ENCODE peak calls at places on chromosome 2, in seven cellular contexts. Q is LHCN-M2; W is OCI-LY7; T is HuH-7; I is activated CD4-positive, alpha-beta T cell treated with anti-CD3 and anti-CD28 coated beads, Interleukin-2, amount 10 ng/mL, durations not matched to agents 7 days and 5 days; M is head of caudate nucleus; U is GM12865. B is an unnamed sample.

GRCh38 chr2:9197916-9198315 is 8.7 kb upstream of the ASAP2 start:
- DNase-seq in Q (no peak), W (no peak), T (no peak), I (no peak), M (no peak), U (no peak), B (no peak)

GRCh38 chr2:143629344-143629743 is 500.1 kb downstream of the ARHGAP15 start:
- DNase-seq in Q (peak), W (no peak), T (peak), I (no peak), M (no peak), U (no peak), B (no peak)

GRCh38 chr2:33532966-33533365 is 56.5 kb downstream of the RASGRP3 start:
- DNase-seq in Q (no peak), W (no peak), T (no peak), I (no peak), M (no peak), U (no peak), B (no peak)

GRCh38 chr2:194822657-194823056 is 834.4 kb upstream of the SLC39A10 start:
- DNase-seq in Q (no peak), W (no peak), T (no peak), I (no peak), M (no peak), U (no peak), B (no peak)

GRCh38 chr2:38075436-38076249 is at the start of gene CYP1B1:
- DNase-seq in Q (no peak), W (no peak), T (no peak), I (peak), M (no peak), U (no peak), B (no peak)

GRCh38 chr2:73087311-73087710 is 15.8 kb upstream of the SFXN5 start:
- DNase-seq in Q (no peak), W (no peak), T (no peak), I (no peak), M (no peak), U (no peak), B (no peak)

GRCh38 chr2:216294305-216294704 is 78.0 kb downstream of the MARCHF4 start:
- DNase-seq in Q (no peak), W (no peak), T (no peak), I (no peak), M (no peak), U (no peak), B (no peak)

GRCh38 chr2:166494140-166494544 is at the start of gene SCN7A:
- DNase-seq in Q (peak), W (no peak), T (peak), I (no peak), M (peak), U (no peak), B (no peak)

GRCh38 chr2:101874069-101874468 is 117.7 kb upstream of the IL1R2 start:
- DNase-seq in Q (no peak), W (no peak), T (no peak), I (no peak), M (no peak), U (no peak), B (no peak)

GRCh38 chr2:121335294-121336290 is 50.6 kb upstream of the TFCP2L1 start:
- DNase-seq in Q (no peak), W (peak), T (no peak), I (no peak), M (no peak), U (no peak), B (no peak)

GRCh38 chr2:85308951-85309555 is 18.7 kb downstream of the TGOLN2 start:
- DNase-seq in Q (peak), W (no peak), T (no peak), I (no peak), M (peak), U (peak), B (no peak)

GRCh38 chr2:232942831-232943230 is 70.2 kb downstream of the NGEF start:
- DNase-seq in Q (peak), W (no peak), T (no peak), I (no peak), M (no peak), U (no peak), B (no peak)

GRCh38 chr2:31578316-31578715 is 2.4 kb downstream of the SRD5A2 start:
- DNase-seq in Q (no peak), W (no peak), T (peak), I (no peak), M (no peak), U (no peak), B (no peak)

GRCh38 chr2:84701880-84702279 is 179.0 kb downstream of the TRABD2A start:
- DNase-seq in Q (peak), W (no peak), T (no peak), I (no peak), M (no peak), U (no peak), B (no peak)

GRCh38 chr2:128416366-128416765 is 97.7 kb upstream of the HS6ST1 start:
- DNase-seq in Q (no peak), W (no peak), T (no peak), I (no peak), M (no peak), U (no peak), B (peak)

GRCh38 chr2:165868211-165868610 is 74.2 kb upstream of the GALNT3 start:
- DNase-seq in Q (no peak), W (no peak), T (no peak), I (no peak), M (no peak), U (no peak), B (no peak)

GRCh38 chr2:23692901-23693605 is 233.9 kb downstream of the ATAD2B start:
- DNase-seq in Q (no peak), W (no peak), T (no peak), I (no peak), M (no peak), U (no peak), B (no peak)

GRCh38 chr2:175251425-175252041 is 70.0 kb upstream of the ATP5MC3 start:
- DNase-seq in Q (peak), W (peak), T (peak), I (peak), M (no peak), U (peak), B (no peak)

GRCh38 chr2:181231886-181232644 is 225.1 kb upstream of the ITGA4 start:
- DNase-seq in Q (peak), W (no peak), T (no peak), I (no peak), M (no peak), U (no peak), B (no peak)

GRCh38 chr2:146927080-146927714 is 917.6 kb upstream of the ACVR2A start:
- DNase-seq in Q (peak), W (peak), T (peak), I (no peak), M (peak), U (peak), B (no peak)

GRCh38 chr2:239038773-239039478 is 191.0 kb downstream of the TWIST2 start:
- DNase-seq in Q (no peak), W (no peak), T (no peak), I (no peak), M (no peak), U (no peak), B (no peak)

GRCh38 chr2:66507673-66508127 is 72.8 kb downstream of the MEIS1 start:
- DNase-seq in Q (no peak), W (no peak), T (peak), I (no peak), M (no peak), U (no peak), B (no peak)

GRCh38 chr2:168119519-168120141 is 127.8 kb downstream of the STK39 start:
- DNase-seq in Q (peak), W (peak), T (peak), I (peak), M (no peak), U (peak), B (no peak)

GRCh38 chr2:37349376-37349775 is 4.9 kb downstream of the QPCT start:
- DNase-seq in Q (no peak), W (peak), T (no peak), I (no peak), M (no peak), U (no peak), B (no peak)

GRCh38 chr2:48459921-48460320 is 70.0 kb upstream of the STON1 start:
- DNase-seq in Q (no peak), W (no peak), T (no peak), I (no peak), M (no peak), U (no peak), B (no peak)

GRCh38 chr2:96962567-96963203 is 23.7 kb downstream of the FAM178B start:
- DNase-seq in Q (no peak), W (peak), T (no peak), I (peak), M (no peak), U (peak), B (no peak)

GRCh38 chr2:126244937-126245336 is 411.0 kb upstream of the GYPC start:
- DNase-seq in Q (no peak), W (peak), T (peak), I (peak), M (no peak), U (peak), B (no peak)

GRCh38 chr2:200321780-200322534 is 15.5 kb downstream of the SPATS2L start:
- DNase-seq in Q (no peak), W (no peak), T (no peak), I (no peak), M (no peak), U (no peak), B (no peak)

GRCh38 chr2:296354-296753 is 8.5 kb upstream of the ALKAL2 start:
- DNase-seq in Q (no peak), W (no peak), T (no peak), I (no peak), M (no peak), U (no peak), B (no peak)

GRCh38 chr2:120346667-120347358 is 877 bp downstream of the INHBB start:
- DNase-seq in Q (peak), W (no peak), T (peak), I (peak), M (no peak), U (no peak), B (no peak)